ENCODE peak calls at places on chromosomes 2 and 18, in six cellular contexts. One of them, this sample, is unnamed.

GRCh38 chr2:186648130-186648529 is 45.7 kb upstream of the FAM171B start:
- DNase-seq in left ventricle myocardium inferior: no peak
- DNase-seq in AG04450: no peak
- DNase-seq in BJ: peak
- DNase-seq in spleen: no peak
- DNase-seq in cardiac fibroblast: no peak
- DNase-seq in this sample: no peak

GRCh38 chr2:218039171-218039570 is 29.9 kb upstream of the RUFY4 start:
- DNase-seq in spleen: no peak
- DNase-seq in AG04450: no peak
- DNase-seq in cardiac fibroblast: no peak
- DNase-seq in left ventricle myocardium inferior: no peak
- DNase-seq in BJ: no peak
- DNase-seq in this sample: peak

GRCh38 chr18:11009869-11010268 is 139.5 kb downstream of the PIEZO2 start:
- DNase-seq in BJ: no peak
- DNase-seq in spleen: no peak
- DNase-seq in left ventricle myocardium inferior: no peak
- DNase-seq in cardiac fibroblast: no peak
- DNase-seq in AG04450: no peak
- DNase-seq in this sample: no peak

GRCh38 chr2:46732127-46732526 is 183.5 kb downstream of the MCFD2 start:
- DNase-seq in BJ: no peak
- DNase-seq in AG04450: no peak
- DNase-seq in cardiac fibroblast: no peak
- DNase-seq in spleen: no peak
- DNase-seq in left ventricle myocardium inferior: no peak
- DNase-seq in this sample: no peak

GRCh38 chr2:107645586-107645985 is 181.1 kb upstream of the RGPD4 start:
- DNase-seq in left ventricle myocardium inferior: no peak
- DNase-seq in AG04450: no peak
- DNase-seq in cardiac fibroblast: no peak
- DNase-seq in spleen: no peak
- DNase-seq in BJ: no peak
- DNase-seq in this sample: no peak

GRCh38 chr2:138780451-138780880 is 276 bp upstream of the NXPH2 start:
- DNase-seq in AG04450: no peak
- DNase-seq in spleen: no peak
- DNase-seq in BJ: no peak
- DNase-seq in left ventricle myocardium inferior: no peak
- DNase-seq in cardiac fibroblast: peak
- DNase-seq in this sample: no peak

GRCh38 chr2:212228651-212229253 is 309.9 kb downstream of the ERBB4 start:
- DNase-seq in left ventricle myocardium inferior: no peak
- DNase-seq in cardiac fibroblast: no peak
- DNase-seq in BJ: no peak
- DNase-seq in AG04450: no peak
- DNase-seq in spleen: no peak
- DNase-seq in this sample: peak

GRCh38 chr2:122980672-122981071 is 1044.4 kb upstream of the CNTNAP5 start:
- DNase-seq in AG04450: no peak
- DNase-seq in BJ: no peak
- DNase-seq in cardiac fibroblast: peak
- DNase-seq in left ventricle myocardium inferior: peak
- DNase-seq in spleen: peak
- DNase-seq in this sample: peak

GRCh38 chr18:72692086-72692485 is 147.9 kb upstream of the CBLN2 start:
- DNase-seq in AG04450: no peak
- DNase-seq in left ventricle myocardium inferior: no peak
- DNase-seq in spleen: no peak
- DNase-seq in cardiac fibroblast: no peak
- DNase-seq in BJ: no peak
- DNase-seq in this sample: no peak

GRCh38 chr2:217075225-217075802 is 215.4 kb upstream of the TNP1 start:
- DNase-seq in spleen: no peak
- DNase-seq in BJ: no peak
- DNase-seq in cardiac fibroblast: peak
- DNase-seq in left ventricle myocardium inferior: peak
- DNase-seq in AG04450: no peak
- DNase-seq in this sample: peak

GRCh38 chr18:77422974-77423373 is 173.3 kb downstream of the GALR1 start:
- DNase-seq in left ventricle myocardium inferior: no peak
- DNase-seq in cardiac fibroblast: no peak
- DNase-seq in spleen: no peak
- DNase-seq in AG04450: no peak
- DNase-seq in BJ: no peak
- DNase-seq in this sample: no peak

GRCh38 chr2:23824777-23825212 is 102.1 kb downstream of the ATAD2B start:
- DNase-seq in cardiac fibroblast: peak
- DNase-seq in left ventricle myocardium inferior: no peak
- DNase-seq in AG04450: no peak
- DNase-seq in BJ: no peak
- DNase-seq in spleen: no peak
- DNase-seq in this sample: peak

GRCh38 chr2:27369471-27370025 is 590 bp downstream of the EIF2B4 start:
- DNase-seq in AG04450: no peak
- DNase-seq in BJ: no peak
- DNase-seq in left ventricle myocardium inferior: peak
- DNase-seq in cardiac fibroblast: peak
- DNase-seq in spleen: no peak
- DNase-seq in this sample: peak

GRCh38 chr2:45085487-45085886 is 76.2 kb upstream of the SIX2 start:
- DNase-seq in spleen: no peak
- DNase-seq in left ventricle myocardium inferior: no peak
- DNase-seq in cardiac fibroblast: no peak
- DNase-seq in BJ: no peak
- DNase-seq in AG04450: no peak
- DNase-seq in this sample: no peak
- H3K4me3 ChIP-seq in spleen: no peak
- H3K4me3 ChIP-seq in left ventricle myocardium inferior: no peak
- H3K4me3 ChIP-seq in cardiac fibroblast: no peak
- H3K4me3 ChIP-seq in BJ: no peak
- H3K4me3 ChIP-seq in AG04450: no peak
- H3K4me3 ChIP-seq in this sample: no peak

GRCh38 chr2:101188683-101189405 is 37.7 kb upstream of the TBC1D8 start:
- DNase-seq in cardiac fibroblast: peak
- DNase-seq in spleen: no peak
- DNase-seq in BJ: no peak
- DNase-seq in AG04450: no peak
- DNase-seq in left ventricle myocardium inferior: no peak
- DNase-seq in this sample: peak
- TF ChIP-seq CTCF in cardiac fibroblast: peak
- TF ChIP-seq CTCF in spleen: peak
- TF ChIP-seq CTCF in BJ: peak
- TF ChIP-seq CTCF in AG04450: peak
- TF ChIP-seq CTCF in left ventricle myocardium inferior: peak
- TF ChIP-seq CTCF in this sample: peak

DNA sequence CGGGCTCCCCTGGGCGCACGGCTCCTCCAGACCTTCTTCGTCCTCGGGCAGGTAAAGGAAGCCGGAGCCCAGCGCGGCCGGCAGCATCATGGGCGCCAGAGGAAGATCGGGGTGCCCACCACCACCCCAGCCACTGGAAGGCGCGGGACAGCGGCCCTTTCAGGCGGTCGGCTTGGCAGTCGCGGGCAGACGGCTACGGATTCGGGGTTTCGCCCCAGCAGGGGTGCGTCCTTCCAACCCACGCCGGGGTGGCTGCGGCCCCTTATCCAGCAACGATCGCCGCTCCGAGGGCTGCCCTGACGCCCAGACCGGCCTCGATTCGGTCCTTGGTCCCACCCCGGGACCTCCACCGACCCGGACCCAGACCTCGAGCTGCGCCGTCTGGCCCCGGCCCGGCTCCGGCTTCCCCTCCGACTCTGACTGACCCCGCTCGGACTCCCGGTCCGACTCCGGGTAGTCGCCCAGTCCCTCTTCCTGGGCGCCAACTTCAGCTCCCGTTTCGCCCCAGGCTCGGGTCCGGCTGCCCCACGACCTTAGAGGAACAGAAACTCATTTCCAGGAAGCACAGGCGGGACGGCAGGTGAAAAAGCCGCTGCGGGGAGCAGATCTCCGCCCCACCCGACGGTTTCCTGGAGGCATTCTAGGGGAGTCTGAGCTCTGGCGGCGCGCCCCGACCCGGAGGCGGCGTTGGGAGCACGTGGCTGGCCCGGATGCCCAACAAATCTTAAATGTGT is 30.2 kb upstream of the SSB start:
- DNase-seq in cardiac fibroblast: no peak
- DNase-seq in AG04450: no peak
- DNase-seq in BJ: no peak
- DNase-seq in spleen: peak
- DNase-seq in left ventricle myocardium inferior: peak
- DNase-seq in this sample: no peak
- H3K4me3 ChIP-seq in cardiac fibroblast: peak
- H3K4me3 ChIP-seq in AG04450: peak
- H3K4me3 ChIP-seq in BJ: peak
- H3K4me3 ChIP-seq in spleen: peak
- H3K4me3 ChIP-seq in left ventricle myocardium inferior: peak
- H3K4me3 ChIP-seq in this sample: peak

GRCh38 chr18:69895081-69896047 is 52.3 kb downstream of the CD226 start:
- DNase-seq in left ventricle myocardium inferior: no peak
- DNase-seq in spleen: no peak
- DNase-seq in BJ: no peak
- DNase-seq in AG04450: no peak
- DNase-seq in cardiac fibroblast: no peak
- DNase-seq in this sample: no peak
- TF ChIP-seq CTCF in left ventricle myocardium inferior: no peak
- TF ChIP-seq CTCF in spleen: no peak
- TF ChIP-seq CTCF in BJ: no peak
- TF ChIP-seq CTCF in AG04450: no peak
- TF ChIP-seq CTCF in cardiac fibroblast: no peak
- TF ChIP-seq CTCF in this sample: no peak

GRCh38 chr2:135874966-135875365 is 1.3 kb downstream of the MCM6 start:
- DNase-seq in BJ: no peak
- DNase-seq in AG04450: no peak
- DNase-seq in left ventricle myocardium inferior: no peak
- DNase-seq in spleen: no peak
- DNase-seq in cardiac fibroblast: no peak
- DNase-seq in this sample: no peak
- H3K4me3 ChIP-seq in BJ: peak
- H3K4me3 ChIP-seq in AG04450: peak
- H3K4me3 ChIP-seq in left ventricle myocardium inferior: peak
- H3K4me3 ChIP-seq in spleen: no peak
- H3K4me3 ChIP-seq in cardiac fibroblast: no peak
- H3K4me3 ChIP-seq in this sample: peak

This sample was measured in AG10803.